ENCODE peak calls at places on chromosomes 12 and 14, in eight cellular contexts. Y is NCI-H146, G is glomerular endothelial cell, D is Panc1, Q is GM12865, W is H4, L is SHP77, Z is mucosa of descending colon. C is an unnamed sample.

GRCh38 chr12:124716208-124717141 is 147.2 kb downstream of the SCARB1 start:
- DNase-seq in Y (no peak), G (no peak), D (no peak), Q (no peak), W (no peak), L (peak), Z (no peak), C (no peak)

GRCh38 chr14:100304825-100305445 is 1.3 kb downstream of the SLC25A29 start:
- DNase-seq in Y (peak), G (no peak), D (no peak), Q (no peak), W (no peak), L (no peak), Z (peak), C (no peak)

GRCh38 chr12:2270846-2271245 is 218.1 kb downstream of the CACNA1C start:
- DNase-seq in Y (no peak), G (no peak), D (no peak), Q (no peak), W (no peak), L (no peak), Z (no peak), C (no peak)

GRCh38 chr12:75685826-75686225 is 174.4 kb upstream of the KRR1 start:
- DNase-seq in Y (no peak), G (no peak), D (no peak), Q (no peak), W (no peak), L (no peak), Z (no peak), C (no peak)

GRCh38 chr12:71771069-71771468 is 16.4 kb downstream of the RAB21 start:
- DNase-seq in Y (no peak), G (no peak), D (no peak), Q (no peak), W (no peak), L (no peak), Z (no peak), C (no peak)

GRCh38 chr12:1608783-1609119 is 14.4 kb upstream of the FBXL14 start:
- DNase-seq in Y (no peak), G (no peak), D (no peak), Q (no peak), W (no peak), L (no peak), Z (no peak), C (no peak)

GRCh38 chr12:16325426-16325825 is 22.0 kb upstream of the MGST1 start:
- DNase-seq in Y (peak), G (no peak), D (no peak), Q (no peak), W (no peak), L (no peak), Z (no peak), C (no peak)

GRCh38 chr14:38721822-38722431 is 381.1 kb downstream of the SEC23A start:
- DNase-seq in Y (peak), G (peak), D (peak), Q (peak), W (no peak), L (peak), Z (no peak), C (no peak)

GRCh38 chr12:49195734-49196133 is 6.9 kb upstream of the TUBA1A start:
- DNase-seq in Y (no peak), G (no peak), D (no peak), Q (no peak), W (no peak), L (no peak), Z (no peak), C (no peak)

GRCh38 chr12:83615152-83615551 is 928.4 kb downstream of the TMTC2 start:
- DNase-seq in Y (no peak), G (no peak), D (no peak), Q (no peak), W (no peak), L (no peak), Z (no peak), C (no peak)

GRCh38 chr14:35988972-35989690 is 163.0 kb downstream of the BRMS1L start:
- DNase-seq in Y (no peak), G (no peak), D (no peak), Q (no peak), W (no peak), L (peak), Z (no peak), C (no peak)

GRCh38 chr14:56709201-56709600 is 101.1 kb downstream of the OTX2 start:
- DNase-seq in Y (no peak), G (no peak), D (no peak), Q (no peak), W (no peak), L (no peak), Z (no peak), C (no peak)

GRCh38 chr12:99759467-99759866 is 111.9 kb downstream of the GARIN6 start:
- DNase-seq in Y (no peak), G (no peak), D (no peak), Q (no peak), W (no peak), L (no peak), Z (no peak), C (no peak)

GRCh38 chr12:30806989-30807694 is 52.4 kb upstream of the CAPRIN2 start:
- DNase-seq in Y (peak), G (no peak), D (peak), Q (peak), W (peak), L (peak), Z (no peak), C (peak)

GRCh38 chr12:100718212-100718611 is 76.4 kb upstream of the ANO4 start:
- DNase-seq in Y (no peak), G (no peak), D (no peak), Q (no peak), W (no peak), L (no peak), Z (no peak), C (no peak)

GRCh38 chr12:95173392-95174251 is 43.6 kb downstream of the FGD6 start:
- DNase-seq in Y (no peak), G (no peak), D (no peak), Q (no peak), W (peak), L (no peak), Z (peak), C (no peak)

GRCh38 chr12:108526482-108527234 is 11.6 kb downstream of the FICD start:
- DNase-seq in Y (no peak), G (no peak), D (no peak), Q (peak), W (no peak), L (no peak), Z (no peak), C (no peak)

GRCh38 chr14:35438910-35439713 is 34.6 kb upstream of the NFKBIA start:
- DNase-seq in Y (no peak), G (no peak), D (no peak), Q (peak), W (no peak), L (no peak), Z (no peak), C (no peak)

GRCh38 chr14:102655154-102655553 is 62.7 kb downstream of the RCOR1 start:
- DNase-seq in Y (no peak), G (peak), D (no peak), Q (no peak), W (no peak), L (no peak), Z (no peak), C (no peak)

GRCh38 chr14:60196291-60196690 is 31.1 kb upstream of the DHRS7 start:
- DNase-seq in Y (no peak), G (no peak), D (no peak), Q (no peak), W (no peak), L (no peak), Z (no peak), C (no peak)

GRCh38 chr12:77685112-77685511 is 145.6 kb upstream of the NAV3 start:
- DNase-seq in Y (peak), G (peak), D (peak), Q (peak), W (peak), L (peak), Z (no peak), C (no peak)